ENCODE peak calls at places on chromosome 7, in eight cellular contexts. B is activated T-cell treated with anti-CD3 and anti-CD28 coated beads for 24 hours; A is activated naive CD8-positive, alpha-beta T cell treated with anti-CD3 and anti-CD28 coated beads, Interleukin-2, amount 50 U/mL, for 24 hours; Q is nephron progenitor cell; Z is left kidney; R is NCI-H1105; N is stromal cell of bone marrow; J is hippocampal formation. G is an unnamed sample.

GRCh38 chr7:122550545-122550944 is 148.4 kb downstream of the RNF133 start:
- DNase-seq in N (no peak), B (no peak), Q (no peak), Z (peak; percentile 8), J (no peak), R (no peak), A (no peak), G (no peak)

GRCh38 chr7:11373546-11374142 is 400.0 kb downstream of the PHF14 start:
- DNase-seq in Z (peak; percentile 14), N (no peak), J (no peak), R (peak; percentile 52), B (no peak), Q (no peak), A (no peak), G (no peak)

GRCh38 chr7:129213828-129214227 is 11.0 kb upstream of the AHCYL2 start:
- DNase-seq in N (no peak), Q (no peak), J (no peak), Z (peak; percentile 55), B (no peak), R (no peak), A (no peak), G (no peak)

GRCh38 chr7:44798649-44799275 is 2.3 kb downstream of the PPIA start:
- DNase-seq in A (no peak), Z (no peak), N (no peak), Q (no peak), J (no peak), R (no peak), B (no peak), G (no peak)

GRCh38 chr7:18320422-18320821 is 175.1 kb upstream of the HDAC9 start:
- DNase-seq in R (no peak), J (no peak), Z (no peak), N (no peak), B (no peak), A (no peak), Q (no peak), G (no peak)

GRCh38 chr7:36058020-36058592 is 94.9 kb upstream of the EEPD1 start:
- DNase-seq in J (no peak), B (no peak), Q (no peak), N (no peak), A (no peak), Z (no peak), R (no peak), G (no peak)

GRCh38 chr7:152424348-152425108 is 11.3 kb downstream of the KMT2C start:
- DNase-seq in A (peak; percentile 18), N (peak; percentile 42), B (peak; percentile 8), R (no peak), Z (no peak), J (no peak), Q (no peak), G (no peak)

GRCh38 chr7:33432825-33433224 is 303.5 kb downstream of the BBS9 start:
- DNase-seq in A (no peak), Q (no peak), R (no peak), J (no peak), B (no peak), N (no peak), Z (no peak), G (no peak)

GRCh38 chr7:33040803-33041516 is 21.6 kb downstream of the NT5C3A start:
- DNase-seq in N (no peak), Q (no peak), Z (peak; percentile 53), J (no peak), R (no peak), A (peak; percentile 51), B (peak; percentile 49), G (no peak)

GRCh38 chr7:75740846-75741497 is 2.2 kb upstream of the HIP1 start:
- DNase-seq in R (no peak), J (no peak), Z (peak; percentile 86), N (no peak), B (no peak), A (no peak), Q (peak; percentile 52), G (peak; percentile 63)

GRCh38 chr7:39589323-39590111 is 23.3 kb downstream of the YAE1 start:
- DNase-seq in Q (no peak), N (peak; percentile 81), Z (peak; percentile 26), B (peak; percentile 69), R (no peak), J (no peak), A (peak; percentile 71), G (no peak)

GRCh38 chr7:23487670-23488069 is 17.4 kb upstream of the IGF2BP3 start:
- DNase-seq in N (no peak), B (no peak), R (no peak), A (no peak), Q (no peak), J (no peak), Z (no peak), G (no peak)

GRCh38 chr7:836429-836828 is 4.2 kb downstream of the SUN1 start:
- DNase-seq in Q (no peak), N (no peak), J (peak; percentile 8), Z (peak; percentile 56), A (no peak), B (no peak), R (no peak), G (peak; percentile 46)

GRCh38 chr7:37977243-37977642 is 56.8 kb downstream of the EPDR1 start:
- DNase-seq in Z (no peak), Q (no peak), J (no peak), B (no peak), R (no peak), A (no peak), N (no peak), G (no peak)

GRCh38 chr7:91181949-91182348 is 82.3 kb upstream of the FZD1 start:
- DNase-seq in B (no peak), Q (no peak), R (no peak), Z (no peak), J (no peak), A (no peak), N (peak; percentile 44), G (no peak)

GRCh38 chr7:44538798-44539668 is 2.1 kb downstream of the NPC1L1 start:
- DNase-seq in J (no peak), N (no peak), R (no peak), A (no peak), Z (no peak), Q (no peak), B (no peak), G (no peak)

GRCh38 chr7:69457912-69458491 is 140.3 kb upstream of the AUTS2 start:
- DNase-seq in Z (peak; percentile 48), A (no peak), J (no peak), N (no peak), R (peak; percentile 33), Q (no peak), B (no peak), G (peak; percentile 83)

GRCh38 chr7:105350906-105351305 is 37.8 kb downstream of the SRPK2 start:
- DNase-seq in N (no peak), A (no peak), Z (no peak), B (no peak), R (no peak), Q (no peak), J (no peak), G (no peak)

G was measured in Right ventricle myocardium superior.